ENCODE peak calls at places on chromosomes 13 and 19, in nine cellular contexts. F, R, M, D, G, C, A, H and O are unnamed samples.

GRCh38 chr19:45153339-45154063 is 7.3 kb downstream of the NKPD1 start:
- DNase-seq in C (no peak), M (no peak), A (peak), D (no peak), H (peak), G (peak), F (peak), R (peak), O (no peak)

GRCh38 chr13:73090116-73090811 is 31.5 kb downstream of the KLF5 start:
- DNase-seq in A (peak), M (peak), R (peak), G (peak), H (peak), C (no peak), D (no peak), F (peak), O (peak)

GRCh38 chr19:16942583-16942982 is 53.8 kb downstream of the F2RL3 start:
- DNase-seq in R (no peak), C (no peak), H (no peak), D (no peak), F (no peak), G (no peak), A (no peak), M (no peak), O (no peak)

GRCh38 chr19:2049741-2050348 is 1.2 kb downstream of the MKNK2 start:
- DNase-seq in G (peak), R (peak), M (peak), F (peak), D (no peak), H (peak), A (peak), C (peak), O (peak)

GRCh38 chr13:107867701-107868661 is 347.4 kb downstream of the LIG4 start:
- DNase-seq in F (peak), G (peak), H (peak), C (no peak), M (no peak), R (peak), D (no peak), A (peak), O (peak)

GRCh38 chr13:32001392-32001768 is 30.2 kb upstream of the FRY start:
- DNase-seq in A (peak), F (no peak), C (no peak), D (no peak), M (peak), G (peak), R (peak), H (peak), O (peak)

GRCh38 chr19:39969681-39970423 is 1.1 kb upstream of the PSMC4 start:
- DNase-seq in H (no peak), F (no peak), A (no peak), G (no peak), C (no peak), D (no peak), M (peak), R (no peak), O (no peak)

GRCh38 chr13:85266771-85267170 is 532.4 kb downstream of the SLITRK6 start:
- DNase-seq in F (no peak), M (no peak), C (no peak), A (no peak), D (no peak), H (no peak), G (no peak), R (no peak), O (no peak)

GRCh38 chr13:67139551-67139950 is 90.6 kb downstream of the PCDH9 start:
- DNase-seq in H (no peak), A (no peak), C (no peak), F (no peak), G (no peak), R (no peak), M (no peak), D (no peak), O (peak)

GRCh38 chr13:73417012-73417615 is 358.3 kb downstream of the KLF5 start:
- DNase-seq in M (no peak), R (no peak), H (no peak), G (peak), A (no peak), C (no peak), F (no peak), D (no peak), O (peak)

GRCh38 chr19:33214621-33215020 is 11.0 kb downstream of the SLC7A10 start:
- DNase-seq in H (peak), R (no peak), G (peak), A (peak), M (peak), D (no peak), F (no peak), C (no peak), O (no peak)

GRCh38 chr13:109738298-109738746 is 48.1 kb downstream of the IRS2 start:
- DNase-seq in A (no peak), M (no peak), H (no peak), G (no peak), R (no peak), C (no peak), F (no peak), D (no peak), O (peak)

GRCh38 chr13:41311607-41312500 is 787 bp downstream of the NAA16 start:
- DNase-seq in H (peak), R (peak), G (peak), A (peak), C (peak), D (peak), F (peak), M (peak), O (peak)

GRCh38 chr13:26965976-26966375 is 205.4 kb upstream of the GPR12 start:
- DNase-seq in H (peak), D (no peak), R (peak), F (no peak), C (peak), M (peak), G (peak), A (peak), O (no peak)

GRCh38 chr13:93004919-93005318 is 221.7 kb upstream of the GPC6 start:
- DNase-seq in H (no peak), R (no peak), C (no peak), D (no peak), A (peak), F (no peak), M (no peak), G (peak), O (peak)

GRCh38 chr19:49347191-49347590 is 12.0 kb downstream of the CD37 start:
- DNase-seq in C (no peak), F (no peak), G (no peak), R (no peak), D (no peak), H (no peak), A (no peak), M (no peak), O (no peak)

GRCh38 chr19:1657632-1658445 is 5.4 kb upstream of the TCF3 start:
- DNase-seq in H (no peak), A (no peak), R (no peak), F (no peak), M (no peak), C (no peak), G (no peak), D (no peak), O (peak)

GRCh38 chr19:10828981-10829821 is 6.8 kb downstream of the TMED1 start:
- DNase-seq in R (no peak), F (no peak), C (no peak), D (no peak), G (peak), A (no peak), M (no peak), H (no peak), O (no peak)

GRCh38 chr19:3026768-3027167 is 2.3 kb downstream of the TLE2 start:
- DNase-seq in D (no peak), R (no peak), G (no peak), C (no peak), M (no peak), F (no peak), A (no peak), H (no peak), O (no peak)

GRCh38 chr19:48878219-48879024 is 6.2 kb downstream of the PPP1R15A start:
- DNase-seq in M (peak), G (peak), F (no peak), H (no peak), D (no peak), C (no peak), R (no peak), A (peak), O (no peak)

GRCh38 chr13:99406799-99407201 is 94.5 kb upstream of the TM9SF2 start:
- DNase-seq in H (no peak), C (no peak), A (no peak), F (no peak), D (no peak), R (no peak), G (no peak), M (no peak), O (no peak)

GRCh38 chr19:38693380-38694223 is 46.2 kb downstream of the ACTN4 start:
- DNase-seq in D (no peak), F (no peak), M (peak), H (peak), R (no peak), A (peak), G (peak), C (no peak), O (peak)

GRCh38 chr13:42876810-42877550 is 95.6 kb downstream of the FAM216B start:
- DNase-seq in F (no peak), G (peak), A (peak), D (no peak), M (peak), R (no peak), H (no peak), C (no peak), O (peak)

GRCh38 chr19:45380107-45380506 is 9.7 kb upstream of the ERCC2 start:
- DNase-seq in H (no peak), M (no peak), D (no peak), G (no peak), R (no peak), A (no peak), F (peak), C (no peak), O (no peak)

GRCh38 chr13:111955412-111955769 is 111.6 kb upstream of the SOX1 start:
- DNase-seq in D (no peak), H (no peak), R (no peak), G (no peak), M (no peak), A (no peak), C (no peak), F (no peak), O (no peak)

GRCh38 chr13:73681779-73682178 is 452.4 kb downstream of the KLF12 start:
- DNase-seq in M (no peak), H (no peak), A (no peak), G (no peak), F (no peak), D (no peak), C (no peak), R (no peak), O (no peak)

GRCh38 chr13:89380101-89380500 is 1708.9 kb downstream of the SLITRK5 start:
- DNase-seq in A (no peak), H (no peak), D (no peak), R (peak), M (no peak), C (no peak), G (no peak), F (no peak), O (peak)

GRCh38 chr19:1183543-1184172 is 9.6 kb upstream of the SBNO2 start:
- DNase-seq in F (no peak), M (peak), A (no peak), C (no peak), R (peak), G (no peak), H (no peak), D (no peak), O (peak)

GRCh38 chr13:101230271-101230890 is 185.9 kb downstream of the NALCN start:
- DNase-seq in R (no peak), D (no peak), C (no peak), G (no peak), F (no peak), A (no peak), H (no peak), M (peak), O (no peak)

GRCh38 chr19:4352701-4353121 is 9.3 kb downstream of the MPND start:
- DNase-seq in C (peak), R (no peak), A (peak), D (no peak), G (peak), H (peak), M (peak), F (no peak), O (peak)

GRCh38 chr13:49240017-49240416 is 7.7 kb upstream of the CDADC1 start:
- DNase-seq in H (no peak), R (no peak), F (no peak), G (peak), C (no peak), M (peak), D (no peak), A (peak), O (peak)

GRCh38 chr13:99959538-99960230 is 11.9 kb downstream of the ZIC5 start:
- DNase-seq in M (no peak), D (no peak), F (no peak), C (no peak), A (peak), R (no peak), H (no peak), G (peak), O (peak)

GRCh38 chr13:47216176-47216822 is 319.4 kb upstream of the HTR2A start:
- DNase-seq in C (no peak), H (no peak), G (peak), M (peak), F (no peak), A (no peak), D (no peak), R (no peak), O (peak)

GRCh38 chr13:101149735-101150380 is 266.4 kb downstream of the NALCN start:
- DNase-seq in C (no peak), A (peak), R (no peak), D (no peak), F (no peak), G (peak), H (no peak), M (peak), O (no peak)